ENCODE peak calls at places on chromosomes 6 and 20, in nine cellular contexts. One of them, this sample, is unnamed.

GRCh38 chr6:127404594-127405178 is 54.5 kb downstream of the KIAA0408 start:
- DNase-seq in endothelial cell: no peak
- DNase-seq in heart left ventricle: no peak
- DNase-seq in fibroblast of villous mesenchyme: no peak
- DNase-seq in fibroblast of lung: no peak
- DNase-seq in prostate gland: no peak
- DNase-seq in ascending aorta: no peak
- DNase-seq in ovary: no peak
- DNase-seq in IMR-90: no peak
- DNase-seq in this sample: no peak

GRCh38 chr6:83928286-83928685 is 68.8 kb downstream of the CYB5R4 start:
- DNase-seq in endothelial cell: no peak
- DNase-seq in heart left ventricle: no peak
- DNase-seq in fibroblast of villous mesenchyme: no peak
- DNase-seq in fibroblast of lung: no peak
- DNase-seq in prostate gland: no peak
- DNase-seq in ascending aorta: no peak
- DNase-seq in ovary: no peak
- DNase-seq in IMR-90: no peak
- DNase-seq in this sample: no peak

GRCh38 chr6:123636771-123637170 is at the start of gene TRDN:
- DNase-seq in endothelial cell: no peak
- DNase-seq in heart left ventricle: peak
- DNase-seq in fibroblast of villous mesenchyme: no peak
- DNase-seq in fibroblast of lung: no peak
- DNase-seq in prostate gland: no peak
- DNase-seq in ascending aorta: no peak
- DNase-seq in ovary: no peak
- DNase-seq in IMR-90: no peak
- DNase-seq in this sample: no peak

GRCh38 chr6:73579851-73580246 is 59.0 kb upstream of the EEF1A1 start:
- DNase-seq in endothelial cell: peak
- DNase-seq in heart left ventricle: peak
- DNase-seq in fibroblast of villous mesenchyme: peak
- DNase-seq in fibroblast of lung: peak
- DNase-seq in prostate gland: no peak
- DNase-seq in ascending aorta: no peak
- DNase-seq in ovary: peak
- DNase-seq in IMR-90: peak
- DNase-seq in this sample: peak

GRCh38 chr6:121971886-121972285 is 427.6 kb upstream of the HSF2 start:
- DNase-seq in endothelial cell: no peak
- DNase-seq in heart left ventricle: no peak
- DNase-seq in fibroblast of villous mesenchyme: peak
- DNase-seq in fibroblast of lung: peak
- DNase-seq in prostate gland: no peak
- DNase-seq in ascending aorta: no peak
- DNase-seq in ovary: no peak
- DNase-seq in IMR-90: peak
- DNase-seq in this sample: peak

GRCh38 chr6:18182568-18182967 is 27.3 kb downstream of the KDM1B start:
- DNase-seq in endothelial cell: no peak
- DNase-seq in heart left ventricle: no peak
- DNase-seq in fibroblast of villous mesenchyme: no peak
- DNase-seq in fibroblast of lung: no peak
- DNase-seq in prostate gland: no peak
- DNase-seq in ascending aorta: no peak
- DNase-seq in ovary: no peak
- DNase-seq in IMR-90: no peak
- DNase-seq in this sample: no peak

GRCh38 chr6:138943089-138943625 is 44.9 kb downstream of the REPS1 start:
- DNase-seq in endothelial cell: no peak
- DNase-seq in heart left ventricle: no peak
- DNase-seq in fibroblast of villous mesenchyme: no peak
- DNase-seq in fibroblast of lung: no peak
- DNase-seq in prostate gland: no peak
- DNase-seq in ascending aorta: no peak
- DNase-seq in ovary: no peak
- DNase-seq in IMR-90: peak
- DNase-seq in this sample: no peak

GRCh38 chr6:15504040-15504491 is 158.8 kb downstream of the DTNBP1 start:
- DNase-seq in endothelial cell: no peak
- DNase-seq in heart left ventricle: peak
- DNase-seq in fibroblast of villous mesenchyme: peak
- DNase-seq in fibroblast of lung: no peak
- DNase-seq in prostate gland: peak
- DNase-seq in ascending aorta: no peak
- DNase-seq in ovary: peak
- DNase-seq in IMR-90: no peak
- DNase-seq in this sample: no peak

GRCh38 chr20:33515569-33516216 is 25.8 kb downstream of the CBFA2T2 start:
- DNase-seq in endothelial cell: no peak
- DNase-seq in heart left ventricle: no peak
- DNase-seq in fibroblast of villous mesenchyme: peak
- DNase-seq in fibroblast of lung: no peak
- DNase-seq in prostate gland: no peak
- DNase-seq in ascending aorta: no peak
- DNase-seq in ovary: no peak
- DNase-seq in IMR-90: no peak
- DNase-seq in this sample: peak

GRCh38 chr20:44035924-44036323 is 121.3 kb downstream of the TOX2 start:
- DNase-seq in endothelial cell: no peak
- DNase-seq in heart left ventricle: no peak
- DNase-seq in fibroblast of villous mesenchyme: no peak
- DNase-seq in fibroblast of lung: no peak
- DNase-seq in prostate gland: no peak
- DNase-seq in ascending aorta: peak
- DNase-seq in ovary: no peak
- DNase-seq in IMR-90: no peak
- DNase-seq in this sample: no peak

GRCh38 chr6:132443206-132443605 is 41.9 kb upstream of the MOXD1 start:
- DNase-seq in endothelial cell: no peak
- DNase-seq in heart left ventricle: no peak
- DNase-seq in fibroblast of villous mesenchyme: peak
- DNase-seq in fibroblast of lung: peak
- DNase-seq in prostate gland: no peak
- DNase-seq in ascending aorta: no peak
- DNase-seq in ovary: no peak
- DNase-seq in IMR-90: peak
- DNase-seq in this sample: no peak

GRCh38 chr20:14434379-14435136 is 97.1 kb upstream of the FLRT3 start:
- DNase-seq in endothelial cell: no peak
- DNase-seq in heart left ventricle: no peak
- DNase-seq in fibroblast of villous mesenchyme: no peak
- DNase-seq in fibroblast of lung: no peak
- DNase-seq in prostate gland: no peak
- DNase-seq in ascending aorta: no peak
- DNase-seq in ovary: no peak
- DNase-seq in IMR-90: peak
- DNase-seq in this sample: peak

GRCh38 chr20:50281831-50282591 is 91.4 kb downstream of the CEBPB start:
- DNase-seq in endothelial cell: peak
- DNase-seq in heart left ventricle: no peak
- DNase-seq in fibroblast of villous mesenchyme: no peak
- DNase-seq in fibroblast of lung: no peak
- DNase-seq in prostate gland: no peak
- DNase-seq in ascending aorta: no peak
- DNase-seq in ovary: no peak
- DNase-seq in IMR-90: no peak
- DNase-seq in this sample: no peak
- TF ChIP-seq CTCF in endothelial cell: peak
- TF ChIP-seq CTCF in heart left ventricle: no peak
- TF ChIP-seq CTCF in fibroblast of villous mesenchyme: peak
- TF ChIP-seq CTCF in fibroblast of lung: peak
- TF ChIP-seq CTCF in prostate gland: no peak
- TF ChIP-seq CTCF in ascending aorta: no peak
- TF ChIP-seq CTCF in ovary: no peak
- TF ChIP-seq CTCF in IMR-90: no peak
- TF ChIP-seq CTCF in this sample: peak

DNA sequence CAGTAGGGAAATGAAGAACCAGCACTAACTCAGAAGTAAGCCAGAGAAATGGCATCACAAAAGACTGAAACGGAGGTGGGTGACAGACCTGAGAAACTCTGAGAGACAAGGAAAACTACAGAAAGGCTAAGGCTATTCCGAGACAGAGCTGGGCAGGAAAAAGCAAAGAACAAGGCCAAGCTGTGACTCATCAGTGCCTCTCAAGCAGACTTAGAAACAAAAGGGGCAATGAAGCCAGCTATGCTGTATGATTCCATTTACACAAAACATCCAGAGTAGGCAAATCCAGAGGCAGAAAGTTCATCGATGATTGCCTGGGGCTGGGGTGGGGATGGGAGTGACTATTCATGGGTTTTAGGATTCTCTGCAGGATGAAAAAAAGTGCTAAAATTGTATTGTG is 50.0 kb downstream of the SLC23A2 start:
- DNase-seq in endothelial cell: no peak
- DNase-seq in heart left ventricle: peak
- DNase-seq in fibroblast of villous mesenchyme: peak
- DNase-seq in fibroblast of lung: peak
- DNase-seq in prostate gland: no peak
- DNase-seq in ascending aorta: peak
- DNase-seq in ovary: peak
- DNase-seq in IMR-90: peak
- DNase-seq in this sample: peak
- TF ChIP-seq CTCF in endothelial cell: no peak
- TF ChIP-seq CTCF in heart left ventricle: no peak
- TF ChIP-seq CTCF in fibroblast of villous mesenchyme: no peak
- TF ChIP-seq CTCF in fibroblast of lung: no peak
- TF ChIP-seq CTCF in prostate gland: no peak
- TF ChIP-seq CTCF in ascending aorta: no peak
- TF ChIP-seq CTCF in ovary: no peak
- TF ChIP-seq CTCF in IMR-90: no peak
- TF ChIP-seq CTCF in this sample: no peak

DNA sequence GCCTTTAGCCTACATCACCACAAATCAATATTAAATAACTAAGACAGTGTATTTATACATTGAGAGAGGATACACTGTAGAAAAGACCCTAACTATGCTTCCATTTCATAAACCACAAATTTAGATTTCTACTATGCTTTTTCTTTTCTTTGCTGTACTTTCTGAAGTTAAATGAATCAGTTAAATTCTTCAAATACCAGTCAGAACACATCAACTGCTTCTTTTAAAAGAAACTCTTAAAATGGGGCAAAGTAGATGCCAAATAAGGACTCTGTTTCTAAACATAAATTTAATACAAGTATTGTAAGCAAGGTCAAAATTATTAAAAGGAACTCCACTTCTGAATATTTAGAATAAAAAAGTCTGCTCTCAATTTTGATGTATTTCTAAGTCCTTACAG is 76.9 kb downstream of the GMDS start:
- DNase-seq in endothelial cell: no peak
- DNase-seq in heart left ventricle: no peak
- DNase-seq in fibroblast of villous mesenchyme: no peak
- DNase-seq in fibroblast of lung: peak
- DNase-seq in prostate gland: no peak
- DNase-seq in ascending aorta: no peak
- DNase-seq in ovary: no peak
- DNase-seq in IMR-90: peak
- DNase-seq in this sample: no peak
- TF ChIP-seq CTCF in endothelial cell: no peak
- TF ChIP-seq CTCF in heart left ventricle: no peak
- TF ChIP-seq CTCF in fibroblast of villous mesenchyme: no peak
- TF ChIP-seq CTCF in fibroblast of lung: no peak
- TF ChIP-seq CTCF in prostate gland: no peak
- TF ChIP-seq CTCF in ascending aorta: no peak
- TF ChIP-seq CTCF in ovary: no peak
- TF ChIP-seq CTCF in IMR-90: no peak
- TF ChIP-seq CTCF in this sample: no peak

GRCh38 chr6:142307963-142308748 is 6.3 kb downstream of the ADGRG6 start:
- DNase-seq in endothelial cell: no peak
- DNase-seq in heart left ventricle: no peak
- DNase-seq in fibroblast of villous mesenchyme: no peak
- DNase-seq in fibroblast of lung: no peak
- DNase-seq in prostate gland: no peak
- DNase-seq in ascending aorta: no peak
- DNase-seq in ovary: no peak
- DNase-seq in IMR-90: no peak
- DNase-seq in this sample: no peak
- TF ChIP-seq CTCF in endothelial cell: no peak
- TF ChIP-seq CTCF in heart left ventricle: no peak
- TF ChIP-seq CTCF in fibroblast of villous mesenchyme: no peak
- TF ChIP-seq CTCF in fibroblast of lung: no peak
- TF ChIP-seq CTCF in prostate gland: no peak
- TF ChIP-seq CTCF in ascending aorta: no peak
- TF ChIP-seq CTCF in ovary: no peak
- TF ChIP-seq CTCF in IMR-90: no peak
- TF ChIP-seq CTCF in this sample: no peak

GRCh38 chr6:110617057-110617456 is 140.6 kb upstream of the SLC22A16 start:
- DNase-seq in endothelial cell: no peak
- DNase-seq in heart left ventricle: no peak
- DNase-seq in fibroblast of villous mesenchyme: no peak
- DNase-seq in fibroblast of lung: no peak
- DNase-seq in prostate gland: no peak
- DNase-seq in ascending aorta: no peak
- DNase-seq in ovary: no peak
- DNase-seq in IMR-90: no peak
- DNase-seq in this sample: no peak

GRCh38 chr6:110620065-110620464 is 143.7 kb upstream of the SLC22A16 start:
- DNase-seq in endothelial cell: no peak
- DNase-seq in heart left ventricle: no peak
- DNase-seq in fibroblast of villous mesenchyme: peak
- DNase-seq in fibroblast of lung: no peak
- DNase-seq in prostate gland: no peak
- DNase-seq in ascending aorta: no peak
- DNase-seq in ovary: no peak
- DNase-seq in IMR-90: no peak
- DNase-seq in this sample: no peak

GRCh38 chr6:110618591-110619267 is 142.3 kb upstream of the SLC22A16 start:
- DNase-seq in endothelial cell: peak
- DNase-seq in heart left ventricle: no peak
- DNase-seq in fibroblast of villous mesenchyme: peak
- DNase-seq in fibroblast of lung: no peak
- DNase-seq in prostate gland: peak
- DNase-seq in ascending aorta: no peak
- DNase-seq in ovary: no peak
- DNase-seq in IMR-90: peak
- DNase-seq in this sample: no peak

GRCh38 chr6:110621061-110621460 is 144.6 kb upstream of the SLC22A16 start:
- DNase-seq in endothelial cell: no peak
- DNase-seq in heart left ventricle: no peak
- DNase-seq in fibroblast of villous mesenchyme: no peak
- DNase-seq in fibroblast of lung: no peak
- DNase-seq in prostate gland: no peak
- DNase-seq in ascending aorta: no peak
- DNase-seq in ovary: no peak
- DNase-seq in IMR-90: no peak
- DNase-seq in this sample: no peak

DNA sequence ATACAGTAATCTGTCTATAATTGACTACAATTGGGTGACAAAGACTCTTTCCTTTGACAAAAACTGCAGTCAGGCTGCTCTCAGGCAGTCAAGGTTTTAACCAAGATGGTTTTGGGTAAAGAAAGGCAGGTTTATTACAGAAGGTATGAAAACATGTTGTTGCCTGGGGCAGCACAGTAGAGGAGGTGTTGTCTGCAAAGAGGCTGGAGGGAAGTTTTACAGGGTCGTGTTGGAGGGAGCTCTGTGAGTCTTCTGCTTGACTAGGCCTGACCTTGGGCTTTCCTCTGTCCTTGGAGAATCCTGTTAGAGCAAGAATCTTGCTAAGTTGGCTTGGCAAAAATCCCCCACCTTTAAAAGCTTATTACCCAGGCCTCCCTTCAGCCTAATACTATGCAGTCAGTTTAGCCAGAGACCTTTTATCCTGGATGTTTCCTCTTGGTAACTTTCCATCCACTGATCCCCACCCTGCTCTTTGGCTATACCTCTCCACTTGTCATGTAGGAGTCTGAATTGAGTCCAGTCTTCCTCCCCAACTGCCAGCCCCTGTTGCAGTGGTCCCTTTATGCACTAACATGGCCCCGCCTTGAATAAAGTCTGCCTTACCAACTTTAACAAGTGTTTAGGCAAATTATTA is 143.0 kb upstream of the SLC22A16 start:
- DNase-seq in endothelial cell: no peak
- DNase-seq in heart left ventricle: no peak
- DNase-seq in fibroblast of villous mesenchyme: peak
- DNase-seq in fibroblast of lung: no peak
- DNase-seq in prostate gland: no peak
- DNase-seq in ascending aorta: no peak
- DNase-seq in ovary: no peak
- DNase-seq in IMR-90: no peak
- DNase-seq in this sample: no peak
- TF ChIP-seq CTCF in endothelial cell: no peak
- TF ChIP-seq CTCF in heart left ventricle: no peak
- TF ChIP-seq CTCF in fibroblast of villous mesenchyme: no peak
- TF ChIP-seq CTCF in fibroblast of lung: no peak
- TF ChIP-seq CTCF in prostate gland: no peak
- TF ChIP-seq CTCF in ascending aorta: no peak
- TF ChIP-seq CTCF in ovary: no peak
- TF ChIP-seq CTCF in IMR-90: no peak
- TF ChIP-seq CTCF in this sample: no peak

This sample was measured in MCF 10A.